ENCODE peak calls at places on chromosomes 4 and X, in nine cellular contexts. R is heart left ventricle, I is MM.1S, Q is WERI-Rb-1, A is lung, T is fibroblast of lung, U is right cardiac atrium, V is stomach, Z is PC-3. M is an unnamed sample.

GRCh38 chr4:8029689-8030088 is 90.0 kb upstream of the AFAP1 start:
- DNase-seq in R (no peak), I (no peak), Q (peak), A (no peak), T (no peak), U (peak), V (no peak), Z (no peak), M (no peak)

GRCh38 chr4:102137217-102137616 is 208.1 kb downstream of the SLC39A8 start:
- DNase-seq in R (no peak), I (no peak), Q (no peak), A (no peak), T (no peak), U (no peak), V (no peak), Z (no peak), M (no peak)

GRCh38 chrX:13489451-13489850 is 80.0 kb upstream of the EGFL6 start:
- DNase-seq in R (no peak), I (no peak), Q (no peak), A (peak), T (peak), U (peak), V (peak), Z (peak), M (peak)

GRCh38 chr4:16104520-16104919 is 20.7 kb upstream of the PROM1 start:
- DNase-seq in R (no peak), I (no peak), Q (no peak), A (no peak), T (no peak), U (no peak), V (no peak), Z (no peak), M (no peak)

GRCh38 chrX:148133099-148133725 is 152.1 kb downstream of the FMR1NB start:
- DNase-seq in R (no peak), I (peak), Q (no peak), A (no peak), T (peak), U (no peak), V (no peak), Z (no peak), M (no peak)

GRCh38 chr4:152100378-152101201 is 339.8 kb upstream of the GATB start:
- DNase-seq in R (no peak), I (no peak), Q (no peak), A (no peak), T (no peak), U (no peak), V (peak), Z (peak), M (no peak)

GRCh38 chr4:145001635-145002034 is 96.4 kb downstream of the ANAPC10 start:
- DNase-seq in R (no peak), I (no peak), Q (no peak), A (no peak), T (peak), U (no peak), V (no peak), Z (no peak), M (no peak)

GRCh38 chr4:184763150-184763780 is 29.4 kb upstream of the CENPU start:
- DNase-seq in R (no peak), I (no peak), Q (no peak), A (no peak), T (peak), U (no peak), V (no peak), Z (no peak), M (no peak)

GRCh38 chr4:183241771-183242170 is 78.3 kb downstream of the CLDN22 start:
- DNase-seq in R (no peak), I (no peak), Q (no peak), A (no peak), T (peak), U (no peak), V (no peak), Z (peak), M (no peak)

GRCh38 chr4:7190278-7190594 is 2.1 kb upstream of the SORCS2 start:
- DNase-seq in R (no peak), I (no peak), Q (no peak), A (no peak), T (no peak), U (no peak), V (no peak), Z (no peak), M (no peak)

GRCh38 chrX:151488677-151489076 is 74.8 kb upstream of the PASD1 start:
- DNase-seq in R (no peak), I (no peak), Q (peak), A (no peak), T (no peak), U (no peak), V (no peak), Z (no peak), M (no peak)

GRCh38 chr4:153344131-153345010 is at the start of gene MND1:
- DNase-seq in R (peak), I (peak), Q (peak), A (peak), T (peak), U (peak), V (peak), Z (peak), M (peak)

DNA sequence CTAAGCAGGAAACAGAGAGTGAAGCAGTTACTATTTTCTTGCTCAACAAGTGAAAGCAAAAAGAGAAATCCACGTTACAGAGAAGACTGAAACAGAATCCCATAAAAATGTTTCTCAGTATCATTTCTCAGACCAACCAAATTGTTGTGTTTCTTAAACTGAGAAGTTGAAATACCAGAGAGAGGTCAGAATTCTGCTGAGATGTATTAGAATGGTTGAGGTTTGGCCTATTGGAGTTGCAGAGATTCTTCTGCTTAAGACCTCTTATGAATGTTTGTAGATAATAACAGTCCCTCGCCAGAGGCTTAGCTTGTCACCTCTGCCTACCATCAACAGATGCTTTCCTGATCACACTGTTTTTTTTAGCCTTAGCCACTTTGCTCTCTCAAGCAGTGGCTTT is 481.4 kb downstream of the TRIML1 start:
- DNase-seq in R (no peak), I (no peak), Q (no peak), A (no peak), T (no peak), U (no peak), V (no peak), Z (no peak), M (no peak)
- H3K27ac ChIP-seq in R (no peak), I (no peak), Q (no peak), A (no peak), T (no peak), U (no peak), V (no peak), Z (no peak), M (no peak)

GRCh38 chr4:84569009-84569408 is 13.9 kb upstream of the CDS1 start:
- DNase-seq in R (no peak), I (no peak), Q (no peak), A (no peak), T (no peak), U (no peak), V (no peak), Z (no peak), M (no peak)

GRCh38 chr4:84573335-84573734 is 9.6 kb upstream of the CDS1 start:
- DNase-seq in R (no peak), I (no peak), Q (no peak), A (no peak), T (no peak), U (no peak), V (no peak), Z (no peak), M (no peak)

GRCh38 chr4:84578540-84579409 is 4.2 kb upstream of the CDS1 start:
- DNase-seq in R (no peak), I (peak), Q (peak), A (no peak), T (peak), U (no peak), V (no peak), Z (peak), M (no peak)

GRCh38 chr4:84579410-84579791 is 3.5 kb upstream of the CDS1 start:
- DNase-seq in R (no peak), I (no peak), Q (no peak), A (no peak), T (no peak), U (no peak), V (no peak), Z (no peak), M (no peak)

DNA sequence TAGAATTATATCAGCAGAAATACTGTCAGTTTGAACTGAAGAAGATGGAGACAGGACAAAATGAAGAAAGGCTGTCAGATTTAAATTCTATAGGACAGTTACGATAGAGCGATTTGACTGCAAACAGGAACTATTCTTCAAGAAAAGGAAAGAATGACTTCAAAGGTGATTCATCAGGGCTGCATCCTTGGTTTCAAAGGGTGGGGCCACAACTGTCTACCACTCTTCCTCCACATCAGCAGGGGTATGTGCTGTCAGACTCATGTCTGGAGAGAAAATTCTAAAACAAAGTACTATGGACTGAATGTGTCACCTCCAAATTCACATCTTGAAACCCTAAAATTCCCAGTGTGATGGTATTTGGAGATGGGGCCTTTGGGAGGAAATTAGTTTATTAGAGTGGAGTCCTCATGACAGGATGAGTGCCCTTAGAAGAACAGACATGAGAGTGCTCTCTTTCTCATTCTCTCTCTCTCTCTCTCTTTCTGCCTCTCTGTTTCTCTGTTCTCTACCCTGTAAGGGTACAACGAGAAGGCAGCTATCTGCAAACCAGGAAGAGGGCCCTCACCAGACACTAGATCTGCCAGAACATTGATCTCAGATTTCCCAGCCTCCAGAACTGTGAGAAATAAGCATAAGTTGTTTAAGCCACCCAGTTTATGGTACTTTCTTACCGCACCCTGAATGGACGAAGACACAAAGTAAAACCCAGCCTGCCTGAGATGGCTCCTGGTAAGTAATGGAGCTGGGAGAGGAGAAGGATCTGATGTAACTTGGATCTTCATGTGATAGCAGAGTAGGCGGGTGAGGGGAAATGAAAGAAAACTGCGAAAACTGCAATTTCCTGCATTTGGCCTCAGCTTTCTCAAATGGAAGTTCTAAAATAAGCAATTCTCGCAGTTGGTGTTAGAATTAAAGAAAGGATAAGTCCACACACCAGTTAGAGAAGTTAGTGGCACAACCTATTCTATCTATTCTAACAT is 8.9 kb upstream of the CDS1 start:
- DNase-seq in R (no peak), I (no peak), Q (no peak), A (no peak), T (no peak), U (no peak), V (no peak), Z (peak), M (no peak)
- H3K27ac ChIP-seq in R (no peak), I (no peak), Q (no peak), A (no peak), T (no peak), U (no peak), V (no peak), Z (peak), M (peak)

DNA sequence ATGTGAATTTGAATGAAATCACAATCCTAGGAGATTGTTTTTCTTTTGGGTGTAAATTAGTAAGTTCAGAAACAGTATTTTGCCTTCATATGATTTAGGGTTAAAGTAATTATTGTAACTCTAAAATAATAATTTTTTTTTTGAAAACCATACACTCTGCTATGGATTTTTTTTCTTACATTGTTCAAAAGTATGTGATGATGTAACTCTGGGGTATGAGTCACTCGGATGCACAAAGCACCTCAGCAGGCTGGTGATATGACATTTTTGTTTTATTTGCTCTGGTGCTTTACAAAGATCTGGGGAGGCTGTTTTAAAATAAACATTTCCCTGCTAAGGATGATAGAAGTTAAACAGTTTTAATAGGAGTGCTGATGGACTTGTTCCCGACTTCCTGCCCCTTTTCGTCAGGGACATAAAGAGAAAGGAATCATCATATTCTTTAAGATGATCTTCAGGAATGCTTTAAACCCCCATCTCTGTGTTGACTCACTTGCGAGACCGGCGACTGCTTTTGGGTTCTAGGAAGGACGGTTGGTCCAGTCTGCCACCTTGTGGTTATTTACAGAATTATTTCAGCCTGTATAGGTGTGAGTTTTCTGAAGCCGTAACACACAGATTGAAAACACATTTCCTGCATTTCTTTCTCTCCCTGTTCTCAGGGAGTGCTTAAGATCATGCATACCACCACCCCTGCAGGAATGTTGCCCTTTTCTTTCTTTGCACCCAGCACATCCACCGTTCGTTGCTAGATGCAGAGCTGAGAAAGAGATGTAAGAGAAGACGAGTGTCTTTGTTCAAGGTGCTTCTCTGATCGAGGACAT is 72.5 kb downstream of the RAPGEF2 start:
- DNase-seq in R (no peak), I (peak), Q (peak), A (peak), T (peak), U (peak), V (peak), Z (peak), M (peak)
- H3K27ac ChIP-seq in R (peak), I (no peak), Q (no peak), A (peak), T (peak), U (no peak), V (no peak), Z (peak), M (peak)

GRCh38 chr4:61540944-61541343 is 340.8 kb downstream of the ADGRL3 start:
- DNase-seq in R (no peak), I (peak), Q (no peak), A (no peak), T (no peak), U (no peak), V (peak), Z (no peak), M (no peak)
- H3K27ac ChIP-seq in R (no peak), I (no peak), Q (no peak), A (no peak), T (no peak), U (no peak), V (no peak), Z (no peak), M (no peak)

GRCh38 chrX:78104447-78105176 is 564 bp downstream of the PGK1 start:
- DNase-seq in R (no peak), I (peak), Q (peak), A (peak), T (peak), U (peak), V (peak), Z (peak), M (no peak)

GRCh38 chrX:78106651-78106986 is 2.6 kb downstream of the PGK1 start:
- DNase-seq in R (no peak), I (no peak), Q (no peak), A (no peak), T (no peak), U (no peak), V (no peak), Z (no peak), M (no peak)

GRCh38 chrX:78103656-78104446 is at the start of gene PGK1:
- DNase-seq in R (peak), I (peak), Q (peak), A (peak), T (peak), U (peak), V (peak), Z (peak), M (peak)

GRCh38 chrX:78103001-78103634 is 930 bp upstream of the PGK1 start:
- DNase-seq in R (no peak), I (no peak), Q (no peak), A (no peak), T (no peak), U (peak), V (no peak), Z (no peak), M (no peak)

DNA sequence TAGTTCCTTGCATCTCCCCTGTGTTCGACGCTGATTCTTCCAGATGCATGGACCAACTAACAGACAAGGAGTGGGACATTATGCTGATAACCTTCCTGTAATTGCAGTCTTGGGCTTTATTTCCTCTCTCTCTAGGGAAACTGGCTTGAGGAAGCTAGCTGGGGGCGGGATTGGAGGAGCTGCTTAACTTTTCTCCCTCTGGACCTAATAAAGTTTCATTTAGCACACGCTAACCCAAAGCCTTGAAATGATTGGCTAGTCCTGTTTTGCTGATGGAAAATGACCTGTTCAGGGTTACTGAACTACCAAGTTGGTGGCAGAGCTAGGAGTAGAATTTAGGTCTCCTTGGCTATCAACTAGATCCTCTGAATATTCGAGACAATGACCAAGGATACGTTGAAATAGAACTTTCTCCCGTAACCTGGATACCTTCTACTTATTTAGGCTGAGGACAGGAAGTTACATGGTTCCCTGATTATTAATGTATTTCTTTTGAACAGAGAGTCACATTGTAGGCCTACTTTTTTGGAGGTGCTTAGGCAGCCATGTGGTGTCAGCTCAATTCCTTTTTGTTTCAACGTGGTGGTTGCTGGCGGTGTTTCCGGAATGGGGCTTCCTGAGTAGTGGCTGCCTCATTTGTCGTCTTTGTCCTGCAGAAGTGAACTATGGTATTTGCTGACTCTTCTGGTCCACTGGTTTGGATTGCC is 2.0 kb downstream of the PGK1 start:
- DNase-seq in R (no peak), I (peak), Q (no peak), A (no peak), T (no peak), U (no peak), V (no peak), Z (no peak), M (no peak)
- H3K27ac ChIP-seq in R (peak), I (peak), Q (no peak), A (peak), T (no peak), U (peak), V (peak), Z (no peak), M (peak)

GRCh38 chr4:83922419-83922818 is 386.5 kb downstream of the GPAT3 start:
- DNase-seq in R (no peak), I (no peak), Q (no peak), A (no peak), T (no peak), U (no peak), V (no peak), Z (no peak), M (no peak)
- H3K27ac ChIP-seq in R (no peak), I (no peak), Q (no peak), A (no peak), T (no peak), U (no peak), V (no peak), Z (no peak), M (no peak)